ENCODE peak calls at places on chromosomes 11 and 22, in five cellular contexts. One of them, this sample, is unnamed.
A peak's percentile ranks its signal among the peaks of the same experiment; 100 is the strongest.

GRCh38 chr11:674406-674805 is 20.6 kb downstream of the DEAF1 start:
- DNase-seq in COR-L47: no peak
- DNase-seq in H7: no peak
- DNase-seq in GM23338: no peak
- DNase-seq in amygdala: no peak
- DNase-seq in this sample: no peak

GRCh38 chr11:119615879-119616190 is 113.2 kb downstream of the NECTIN1 start:
- DNase-seq in COR-L47: no peak
- DNase-seq in H7: no peak
- DNase-seq in GM23338: no peak
- DNase-seq in amygdala: no peak
- DNase-seq in this sample: no peak

GRCh38 chr11:12813371-12814225 is 139.4 kb downstream of the TEAD1 start:
- DNase-seq in COR-L47: no peak
- DNase-seq in H7: no peak
- DNase-seq in GM23338: no peak
- DNase-seq in amygdala: no peak
- DNase-seq in this sample: no peak

GRCh38 chr22:45883811-45884170 is 93.2 kb downstream of the WNT7B start:
- DNase-seq in COR-L47: no peak
- DNase-seq in H7: peak; percentile 16
- DNase-seq in GM23338: no peak
- DNase-seq in amygdala: no peak
- DNase-seq in this sample: no peak

GRCh38 chr11:32435511-32435946 is at the start of gene WT1:
- DNase-seq in COR-L47: no peak
- DNase-seq in H7: peak; percentile 88
- DNase-seq in GM23338: peak; percentile 86
- DNase-seq in amygdala: no peak
- DNase-seq in this sample: peak; percentile 26

GRCh38 chr22:36234211-36234610 is 5.1 kb downstream of the APOL2 start:
- DNase-seq in COR-L47: no peak
- DNase-seq in H7: no peak
- DNase-seq in GM23338: no peak
- DNase-seq in amygdala: no peak
- DNase-seq in this sample: no peak

GRCh38 chr11:68213135-68213515 is at the start of gene KMT5B:
- DNase-seq in COR-L47: no peak
- DNase-seq in H7: peak; percentile 85
- DNase-seq in GM23338: peak; percentile 72
- DNase-seq in amygdala: no peak
- DNase-seq in this sample: peak; percentile 73

GRCh38 chr11:119845756-119846155 is 116.8 kb upstream of the NECTIN1 start:
- DNase-seq in COR-L47: no peak
- DNase-seq in H7: no peak
- DNase-seq in GM23338: no peak
- DNase-seq in amygdala: no peak
- DNase-seq in this sample: no peak

GRCh38 chr11:115645631-115646271 is 141.5 kb upstream of the CADM1 start:
- DNase-seq in COR-L47: peak; percentile 68
- DNase-seq in H7: peak; percentile 93
- DNase-seq in GM23338: peak; percentile 85
- DNase-seq in amygdala: peak; percentile 41
- DNase-seq in this sample: no peak

GRCh38 chr11:69391192-69392103 is 90.0 kb upstream of the LINC01488 start:
- DNase-seq in COR-L47: no peak
- DNase-seq in H7: no peak
- DNase-seq in GM23338: no peak
- DNase-seq in amygdala: no peak
- DNase-seq in this sample: no peak

GRCh38 chr22:29870574-29870973 is 12.4 kb upstream of the MTMR3 start:
- DNase-seq in COR-L47: no peak
- DNase-seq in H7: no peak
- DNase-seq in GM23338: no peak
- DNase-seq in amygdala: no peak
- DNase-seq in this sample: no peak

GRCh38 chr11:94857337-94857736 is 89.2 kb downstream of the AMOTL1 start:
- DNase-seq in COR-L47: no peak
- DNase-seq in H7: no peak
- DNase-seq in GM23338: no peak
- DNase-seq in amygdala: no peak
- DNase-seq in this sample: no peak